ENCODE peak calls at places on chromosomes 4 and X, in six cellular contexts. D is sigmoid colon, Y is breast epithelium, R is upper lobe of left lung, T is HCT116, U is stomach. X is an unnamed sample.

GRCh38 chr4:158722917-158723793 is at the start of gene PPID:
- DNase-seq in Y (peak; percentile 76), U (peak; percentile 86), D (peak; percentile 88), R (peak; percentile 97), T (peak; percentile 78), X (peak; percentile 95)

GRCh38 chr4:29805245-29805644 is 914.9 kb upstream of the PCDH7 start:
- DNase-seq in T (peak; percentile 13), U (no peak), D (no peak), Y (no peak), R (no peak), X (no peak)

GRCh38 chrX:107599371-107599970 is 28.8 kb upstream of the PRPS1 start:
- DNase-seq in U (no peak), R (no peak), D (no peak), Y (no peak), T (no peak), X (no peak)

GRCh38 chr4:151541438-151542071 is 132.6 kb downstream of the FHIP1A start:
- DNase-seq in U (no peak), D (no peak), R (no peak), Y (no peak), T (peak; percentile 21), X (no peak)

GRCh38 chr4:32102941-32103340 is 1382.8 kb downstream of the PCDH7 start:
- DNase-seq in R (no peak), U (no peak), Y (no peak), D (no peak), T (no peak), X (no peak)

GRCh38 chrX:95907081-95907480 is 777.6 kb upstream of the DIAPH2 start:
- DNase-seq in T (no peak), D (no peak), Y (no peak), U (no peak), R (no peak), X (no peak)

GRCh38 chr4:147799986-147800555 is 68.2 kb downstream of the ARHGAP10 start:
- DNase-seq in T (no peak), R (no peak), U (no peak), Y (no peak), D (no peak), X (no peak)

GRCh38 chrX:65035451-65035779 is 59.2 kb upstream of the ZC4H2 start:
- DNase-seq in T (no peak), U (peak; percentile 29), R (peak; percentile 19), Y (no peak), D (no peak), X (no peak)

GRCh38 chr4:184401397-184402171 is 72.8 kb downstream of the IRF2 start:
- DNase-seq in T (no peak), R (no peak), Y (no peak), D (no peak), U (no peak), X (no peak)

GRCh38 chr4:184400891-184401290 is 73.5 kb downstream of the IRF2 start:
- DNase-seq in Y (no peak), D (no peak), T (no peak), R (no peak), U (no peak), X (no peak)

GRCh38 chr4:184399505-184399893 is 74.9 kb downstream of the IRF2 start:
- DNase-seq in T (no peak), D (no peak), U (no peak), R (no peak), Y (no peak), X (no peak)

GRCh38 chr4:184398741-184399504 is 75.4 kb downstream of the IRF2 start:
- DNase-seq in D (no peak), Y (no peak), T (no peak), R (peak; percentile 60), U (no peak), X (no peak)

GRCh38 chr4:184400375-184400870 is 73.9 kb downstream of the IRF2 start:
- DNase-seq in U (no peak), Y (no peak), R (no peak), D (no peak), T (no peak), X (no peak)
- TF ChIP-seq CTCF in U (no peak), Y (no peak), R (no peak), D (no peak), T (no peak), X (no peak)

DNA sequence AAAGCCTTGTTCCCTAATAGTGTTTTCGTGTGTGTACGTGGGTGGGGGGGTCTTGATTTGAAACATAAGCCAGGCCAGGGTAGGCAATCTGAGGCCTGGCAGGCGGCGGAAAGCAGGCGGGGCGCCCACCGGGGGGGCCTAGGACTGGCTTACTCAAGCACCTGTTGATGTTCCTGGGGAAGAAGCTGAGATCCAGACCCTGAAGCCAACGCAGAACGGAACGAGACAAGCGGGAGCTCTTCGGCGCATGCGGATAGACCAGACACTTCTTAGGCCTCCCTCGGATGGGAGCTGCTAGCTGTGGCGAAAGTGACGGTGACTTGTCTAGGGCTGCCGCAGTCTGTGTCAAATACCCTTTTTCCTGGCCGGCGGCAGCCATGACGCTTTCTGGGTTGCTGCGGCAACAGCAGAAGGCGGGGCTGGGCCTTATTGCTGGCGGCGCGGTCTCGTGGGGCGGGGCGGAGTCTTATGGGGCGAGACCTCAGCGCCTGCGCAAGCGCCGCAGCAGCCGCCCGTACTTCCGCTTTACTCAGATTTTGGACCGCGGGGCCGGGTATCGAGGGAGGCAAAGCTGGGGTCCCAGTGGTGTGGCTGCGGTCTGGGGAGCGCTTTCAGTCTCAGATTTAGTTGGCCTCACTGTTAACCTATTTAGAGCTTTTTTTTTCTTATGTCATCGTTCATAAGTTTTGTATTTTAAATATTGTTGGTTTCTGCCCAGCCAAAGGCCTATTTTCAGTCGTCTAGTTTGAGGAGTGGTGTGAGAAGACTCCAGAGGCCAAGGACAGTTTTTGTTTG is at the start of gene SPATA4:
- DNase-seq in Y (peak; percentile 93), T (peak; percentile 73), R (peak; percentile 98), D (peak; percentile 97), U (peak; percentile 95), X (peak; percentile 96)
- TF ChIP-seq POLR2A in Y (no peak), T (peak; percentile 41), R (peak; percentile 73), D (peak; percentile 45), U (no peak), X (no peak)

DNA sequence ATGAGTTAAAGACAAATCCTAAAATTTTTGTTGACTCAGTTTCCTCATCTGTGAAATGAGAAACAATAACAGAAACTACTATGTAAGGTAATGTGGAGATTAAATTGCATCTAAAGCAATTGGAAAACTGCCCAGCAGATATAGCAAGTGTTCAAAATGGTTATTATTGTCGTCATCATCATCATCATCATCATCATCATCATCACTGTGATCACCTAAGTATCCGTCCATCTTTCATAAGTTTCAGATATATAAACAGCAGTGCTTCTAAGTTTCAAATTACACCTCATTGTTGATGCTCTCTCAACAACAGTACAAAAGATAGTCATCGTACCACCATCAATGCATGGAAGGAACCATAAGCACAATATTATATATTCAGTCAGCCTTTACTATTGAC is 379.9 kb downstream of the PDGFC start:
- DNase-seq in Y (no peak), R (no peak), T (no peak), U (no peak), D (no peak), X (no peak)
- TF ChIP-seq POLR2AphosphoS5 in Y (no peak), R (no peak), T (no peak), U (no peak), D (no peak), X (no peak)

GRCh38 chr4:76780781-76781697 is 116.9 kb downstream of the SOWAHB start:
- DNase-seq in D (no peak), Y (no peak), R (no peak), T (no peak), U (no peak), X (no peak)

GRCh38 chr4:76783836-76784235 is 114.1 kb downstream of the SOWAHB start:
- DNase-seq in D (no peak), R (peak; percentile 34), Y (no peak), U (no peak), T (no peak), X (no peak)

GRCh38 chr4:76782837-76783236 is 115.1 kb downstream of the SOWAHB start:
- DNase-seq in U (no peak), R (no peak), D (no peak), T (no peak), Y (no peak), X (no peak)

GRCh38 chr4:76781698-76782595 is 116.0 kb downstream of the SOWAHB start:
- DNase-seq in R (no peak), D (no peak), U (no peak), Y (no peak), T (peak; percentile 80), X (no peak)

GRCh38 chr4:76784237-76784636 is 113.7 kb downstream of the SOWAHB start:
- DNase-seq in Y (no peak), R (no peak), U (no peak), T (no peak), D (no peak), X (no peak)
- TF ChIP-seq CTCF in Y (no peak), R (no peak), U (no peak), T (peak; percentile 7), D (no peak), X (no peak)

GRCh38 chrX:48474127-48474526 is 1.9 kb upstream of the FTSJ1 start:
- DNase-seq in D (no peak), Y (no peak), T (no peak), U (no peak), R (no peak), X (no peak)

GRCh38 chrX:48475295-48475694 is 704 bp upstream of the FTSJ1 start:
- DNase-seq in T (no peak), U (no peak), R (no peak), D (no peak), Y (no peak), X (no peak)

GRCh38 chrX:48476919-48477318 is 920 bp downstream of the FTSJ1 start:
- DNase-seq in Y (no peak), T (no peak), D (no peak), U (no peak), R (no peak), X (no peak)

GRCh38 chrX:48474581-48474980 is 1.4 kb upstream of the FTSJ1 start:
- DNase-seq in R (no peak), U (no peak), Y (no peak), T (no peak), D (no peak), X (no peak)

DNA sequence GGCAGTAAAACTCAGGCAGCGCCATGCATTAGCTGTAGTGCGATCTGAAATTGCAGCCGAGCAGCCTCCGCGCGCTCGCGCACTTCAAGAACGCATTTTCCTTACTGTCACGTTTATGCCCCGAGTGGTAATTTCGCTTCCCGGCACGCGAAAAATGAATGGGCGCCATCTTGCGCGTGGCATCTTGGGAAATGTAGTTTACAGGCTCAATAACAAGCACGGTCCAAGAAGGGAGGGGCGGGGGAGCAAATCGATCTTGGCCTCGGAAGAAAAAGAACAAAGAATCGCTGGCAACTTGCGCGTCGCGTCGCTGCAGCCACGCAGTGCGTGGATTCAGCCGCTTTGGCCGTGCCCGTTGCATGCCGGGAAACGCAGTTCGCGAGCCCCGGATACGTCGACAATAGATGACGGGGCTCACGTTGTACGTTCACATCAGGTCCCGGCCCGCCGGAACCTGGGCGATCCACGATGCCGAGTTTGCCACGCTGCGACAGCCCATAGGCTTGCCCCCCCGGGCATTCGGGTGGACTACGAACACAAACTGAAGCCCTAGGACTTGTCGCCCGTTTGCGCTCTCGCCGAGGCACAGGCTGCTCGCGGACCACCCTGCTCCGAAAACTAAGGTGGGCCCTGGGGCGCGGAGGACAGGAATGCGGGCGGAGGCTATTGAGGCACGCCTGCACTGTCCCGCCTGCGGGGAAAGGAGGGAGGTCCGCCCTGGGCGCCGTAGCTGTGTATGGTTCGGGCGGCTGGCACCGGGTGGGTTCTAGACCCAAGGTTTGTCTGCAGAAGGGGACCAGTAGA is at the start of gene FTSJ1:
- DNase-seq in R (peak; percentile 94), U (peak; percentile 85), T (peak; percentile 78), Y (peak; percentile 76), D (peak; percentile 93), X (peak; percentile 96)
- TF ChIP-seq POLR2A in R (peak; percentile 61), U (no peak), T (peak; percentile 45), Y (no peak), D (peak; percentile 10), X (no peak)

GRCh38 chrX:110722135-110722534 is 73.5 kb downstream of the CHRDL1 start:
- DNase-seq in T (no peak), D (no peak), Y (no peak), R (no peak), U (no peak), X (no peak)
- TF ChIP-seq POLR2AphosphoS5 in T (no peak), D (no peak), Y (no peak), R (no peak), U (no peak), X (no peak)